ENCODE peak calls at places on chromosome 9, in seven cellular contexts. K is endothelial cell of umbilical vein, S is tibial nerve, D is tibial artery, H is mammary epithelial cell, B is lung, L is heart left ventricle. Q is an unnamed sample.

GRCh38 chr9:118962426-118962825 is 406.8 kb downstream of the BRINP1 start:
- DNase-seq in K (no peak), B (no peak), H (no peak), D (no peak), S (no peak), L (no peak), Q (no peak)

GRCh38 chr9:2787065-2787464 is 56.8 kb downstream of the PUM3 start:
- DNase-seq in S (no peak), K (no peak), L (no peak), B (no peak), H (peak; percentile 47), D (no peak), Q (no peak)

GRCh38 chr9:138105123-138105415 is 227.5 kb downstream of the CACNA1B start:
- DNase-seq in B (no peak), H (no peak), D (no peak), K (no peak), S (no peak), L (no peak), Q (no peak)

GRCh38 chr9:115543511-115543910 is 425.6 kb upstream of the TNC start:
- DNase-seq in B (no peak), K (no peak), H (no peak), L (no peak), D (no peak), S (no peak), Q (no peak)

GRCh38 chr9:19104528-19105282 is 2.0 kb upstream of the HAUS6 start:
- DNase-seq in D (no peak), S (no peak), B (no peak), H (peak; percentile 84), L (no peak), K (no peak), Q (no peak)

GRCh38 chr9:135512241-135512603 is 9.0 kb upstream of the LCN1 start:
- DNase-seq in D (no peak), S (no peak), H (no peak), B (no peak), K (no peak), L (no peak), Q (no peak)

GRCh38 chr9:134358026-134358967 is 32.0 kb downstream of the RXRA start:
- DNase-seq in H (peak; percentile 66), S (no peak), K (no peak), D (no peak), L (peak; percentile 81), B (peak; percentile 59), Q (peak; percentile 74)

GRCh38 chr9:125269014-125269397 is 7.4 kb downstream of the GAPVD1 start:
- DNase-seq in B (no peak), D (no peak), L (no peak), S (no peak), K (no peak), H (no peak), Q (no peak)

GRCh38 chr9:131622536-131622935 is 77.2 kb downstream of the PRRT1B start:
- DNase-seq in L (no peak), B (no peak), D (no peak), S (no peak), K (no peak), H (no peak), Q (no peak)

DNA sequence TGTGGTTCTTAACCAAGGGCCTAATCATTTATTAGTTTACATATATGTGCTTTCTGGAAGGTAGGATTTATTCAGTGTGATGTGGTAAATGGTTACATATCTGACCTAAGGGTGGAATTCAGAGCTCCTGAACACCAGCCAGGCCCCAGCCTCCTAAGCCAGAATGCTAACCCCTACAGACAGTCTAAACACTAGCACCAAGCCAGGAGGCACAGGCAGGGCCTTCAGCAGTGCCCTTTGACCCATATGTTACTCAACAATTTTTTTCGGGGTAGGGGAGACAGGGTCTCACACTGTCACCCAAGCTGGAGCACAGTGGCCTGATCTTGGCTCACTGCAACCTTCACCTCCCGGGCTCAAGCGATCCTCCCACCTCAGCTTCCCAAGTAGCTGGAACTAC is 40.3 kb downstream of the PRKACG start:
- DNase-seq in B (no peak), D (no peak), S (no peak), K (no peak), L (no peak), H (no peak), Q (no peak)
- H3K27ac ChIP-seq in B (peak overlapping the region; percentile 31), D (no peak overlapping the region), S (no peak overlapping the region), K (no peak overlapping the region), L (peak overlapping the region; percentile 90), H (no peak overlapping the region), Q (no peak overlapping the region)

GRCh38 chr9:68822596-68823165 is 117.6 kb downstream of the PIP5K1B start:
- DNase-seq in K (no peak), H (no peak), S (no peak), D (no peak), B (no peak), L (peak; percentile 72), Q (no peak)
- H3K27ac ChIP-seq in K (no peak overlapping the region), H (no peak overlapping the region), S (no peak overlapping the region), D (peak overlapping the region; percentile 20), B (no peak overlapping the region), L (no peak overlapping the region), Q (no peak overlapping the region)

GRCh38 chr9:614421-614820 is 227.1 kb upstream of the DMRT1 start:
- DNase-seq in S (no peak), L (no peak), B (no peak), D (peak; percentile 30), H (no peak), K (no peak), Q (no peak)

GRCh38 chr9:616694-617093 is 224.8 kb upstream of the DMRT1 start:
- DNase-seq in L (no peak), K (peak; percentile 16), H (no peak), D (no peak), B (no peak), S (no peak), Q (no peak)

GRCh38 chr9:618478-618877 is 223.0 kb upstream of the DMRT1 start:
- DNase-seq in S (no peak), K (no peak), D (no peak), H (peak; percentile 46), B (no peak), L (no peak), Q (no peak)

GRCh38 chr9:615756-616155 is 225.7 kb upstream of the DMRT1 start:
- DNase-seq in D (no peak), L (no peak), B (no peak), K (no peak), S (no peak), H (peak; percentile 54), Q (no peak)

DNA sequence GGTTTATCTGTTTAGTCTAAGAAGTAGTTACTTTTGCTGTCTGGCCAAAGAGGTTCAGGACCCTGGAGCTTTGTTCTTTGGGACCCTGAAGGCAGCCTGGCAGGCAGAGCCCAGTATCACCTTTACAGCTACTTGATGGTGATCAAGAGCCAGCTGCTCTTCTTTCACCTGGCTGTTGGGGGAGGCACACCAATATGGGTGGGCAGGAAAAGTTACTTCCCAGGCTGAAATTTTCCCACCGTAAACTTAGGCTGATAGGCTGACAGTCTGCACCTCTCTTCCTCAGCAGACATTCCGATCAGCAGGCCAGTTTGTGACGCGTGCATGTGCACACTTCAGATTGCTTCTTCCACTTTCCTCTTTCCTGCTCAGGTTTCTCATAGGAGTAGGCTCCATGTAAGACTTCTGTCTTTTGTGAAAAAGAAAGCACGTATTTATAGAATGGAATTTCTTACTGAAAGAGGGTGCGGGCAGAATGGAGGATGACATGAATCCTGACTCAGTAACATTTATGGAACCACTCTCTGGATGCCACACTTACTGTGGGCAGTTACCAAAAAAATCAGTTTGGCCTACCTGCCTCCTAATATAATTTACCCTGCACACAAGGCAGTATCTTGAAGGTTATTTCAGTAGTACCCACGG is 223.9 kb upstream of the DMRT1 start:
- DNase-seq in K (peak; percentile 8), B (no peak), S (no peak), D (no peak), H (no peak), L (peak; percentile 40), Q (no peak)
- H3K27ac ChIP-seq in K (no peak overlapping the region), B (peak overlapping the region; percentile 17), S (no peak overlapping the region), D (peak overlapping the region; percentile 77), H (no peak overlapping the region), L (peak overlapping the region; percentile 39), Q (peak overlapping the region; percentile 94)

GRCh38 chr9:35736201-35736633 is 3.8 kb downstream of the CREB3 start:
- DNase-seq in D (peak; percentile 80), K (peak; percentile 87), H (peak; percentile 67), S (peak; percentile 46), B (peak; percentile 70), L (peak; percentile 72), Q (no peak)
- H3K27ac ChIP-seq in D (peak overlapping the region; percentile 99), K (peak overlapping the region; percentile 14), H (no peak overlapping the region), S (no peak overlapping the region), B (peak overlapping the region; percentile 33), L (no peak overlapping the region), Q (no peak overlapping the region)

GRCh38 chr9:107131108-107131799 is 151.8 kb upstream of the RAD23B start:
- DNase-seq in D (no peak), L (no peak), S (no peak), B (no peak), H (peak; percentile 41), K (no peak), Q (no peak)
- H3K27ac ChIP-seq in D (no peak overlapping the region), L (no peak overlapping the region), S (no peak overlapping the region), B (no peak overlapping the region), H (no peak overlapping the region), K (no peak overlapping the region), Q (no peak overlapping the region)

GRCh38 chr9:81116340-81117207 is 572.8 kb downstream of the TLE1 start:
- DNase-seq in K (no peak), B (no peak), D (no peak), S (no peak), L (no peak), H (no peak), Q (no peak)
- H3K27ac ChIP-seq in K (no peak overlapping the region), B (no peak overlapping the region), D (no peak overlapping the region), S (peak overlapping the region; percentile 25), L (no peak overlapping the region), H (no peak overlapping the region), Q (no peak overlapping the region)

GRCh38 chr9:82117528-82117927 is 129.0 kb downstream of the SPATA31D1 start:
- DNase-seq in L (no peak), B (no peak), D (no peak), K (no peak), S (no peak), H (no peak), Q (no peak)
- H3K27ac ChIP-seq in L (no peak overlapping the region), B (no peak overlapping the region), D (no peak overlapping the region), K (no peak overlapping the region), S (peak overlapping the region; percentile 76), H (no peak overlapping the region), Q (no peak overlapping the region)

GRCh38 chr9:99052849-99053715 is 51.8 kb upstream of the TGFBR1 start:
- DNase-seq in L (no peak), S (no peak), D (no peak), K (no peak), H (no peak), B (no peak), Q (no peak)
- H3K27ac ChIP-seq in L (peak overlapping the region; percentile 27), S (no peak overlapping the region), D (no peak overlapping the region), K (no peak overlapping the region), H (no peak overlapping the region), B (no peak overlapping the region), Q (no peak overlapping the region)

GRCh38 chr9:89363921-89364663 is 45.8 kb downstream of the SECISBP2 start:
- DNase-seq in B (no peak), L (no peak), H (no peak), D (peak; percentile 17), K (no peak), S (no peak), Q (peak; percentile 70)
- H3K27ac ChIP-seq in B (no peak overlapping the region), L (no peak overlapping the region), H (no peak overlapping the region), D (no peak overlapping the region), K (no peak overlapping the region), S (no peak overlapping the region), Q (no peak overlapping the region)

DNA sequence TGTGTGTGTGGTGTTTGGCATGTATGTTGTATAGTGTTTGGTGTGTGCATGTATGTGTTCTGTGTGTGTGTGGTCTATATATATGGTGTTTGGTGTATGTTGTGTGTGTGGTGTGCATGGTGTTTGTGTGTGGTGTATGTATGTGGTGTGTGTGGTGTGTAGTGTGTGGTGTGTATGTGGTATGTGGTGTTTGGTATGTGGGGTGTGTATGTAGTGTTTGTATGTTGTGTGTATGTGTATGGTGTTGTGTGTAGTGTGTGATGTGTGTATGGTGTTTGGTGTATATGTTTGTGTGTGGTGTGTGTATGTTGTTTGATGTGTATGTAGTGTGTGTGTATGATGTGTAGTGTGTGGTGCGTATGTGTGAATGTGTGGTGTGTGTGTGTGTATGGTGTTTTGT is 78.8 kb downstream of the HMCN2 start:
- DNase-seq in B (no peak), H (no peak), D (no peak), L (no peak), S (no peak), K (no peak), Q (no peak)
- H3K27ac ChIP-seq in B (no peak overlapping the region), H (no peak overlapping the region), D (no peak overlapping the region), L (no peak overlapping the region), S (no peak overlapping the region), K (no peak overlapping the region), Q (no peak overlapping the region)

Q was measured in aorta.